ENCODE peak calls at places on chromosomes 3 and 15, in ten cellular contexts. One of them, this sample, is unnamed.
A peak's percentile ranks its signal among the peaks of the same experiment; 100 is the strongest.

GRCh38 chr15:82737975-82738374 is 28.3 kb upstream of the AP3B2 start:
- DNase-seq in tibial artery: no peak
- DNase-seq in lower lobe of right lung: no peak
- DNase-seq in T-helper 1 cell: no peak
- DNase-seq in HEK293T: no peak
- DNase-seq in iPS DF 19.7: no peak
- DNase-seq in fibroblast of the aortic adventitia: no peak
- DNase-seq in chondrocyte: no peak
- DNase-seq in upper lobe of right lung: no peak
- DNase-seq in GM03348: no peak
- DNase-seq in this sample: no peak

GRCh38 chr15:47908950-47909670 is 191.8 kb downstream of the SEMA6D start:
- DNase-seq in tibial artery: no peak
- DNase-seq in lower lobe of right lung: no peak
- DNase-seq in T-helper 1 cell: no peak
- DNase-seq in HEK293T: no peak
- DNase-seq in iPS DF 19.7: no peak
- DNase-seq in fibroblast of the aortic adventitia: no peak
- DNase-seq in chondrocyte: no peak
- DNase-seq in upper lobe of right lung: no peak
- DNase-seq in GM03348: no peak
- DNase-seq in this sample: no peak

GRCh38 chr15:101439285-101439919 is 50.1 kb downstream of the PCSK6 start:
- DNase-seq in tibial artery: no peak
- DNase-seq in lower lobe of right lung: no peak
- DNase-seq in T-helper 1 cell: no peak
- DNase-seq in HEK293T: no peak
- DNase-seq in iPS DF 19.7: no peak
- DNase-seq in fibroblast of the aortic adventitia: peak; percentile 78
- DNase-seq in chondrocyte: no peak
- DNase-seq in upper lobe of right lung: no peak
- DNase-seq in GM03348: peak; percentile 60
- DNase-seq in this sample: no peak

GRCh38 chr3:98699132-98699531 is 64.0 kb upstream of the ST3GAL6 start:
- DNase-seq in tibial artery: no peak
- DNase-seq in lower lobe of right lung: no peak
- DNase-seq in T-helper 1 cell: no peak
- DNase-seq in HEK293T: no peak
- DNase-seq in iPS DF 19.7: no peak
- DNase-seq in fibroblast of the aortic adventitia: no peak
- DNase-seq in chondrocyte: no peak
- DNase-seq in upper lobe of right lung: no peak
- DNase-seq in GM03348: no peak
- DNase-seq in this sample: no peak

GRCh38 chr15:98866503-98866902 is 141.1 kb downstream of the PGPEP1L start:
- DNase-seq in tibial artery: no peak
- DNase-seq in lower lobe of right lung: no peak
- DNase-seq in T-helper 1 cell: no peak
- DNase-seq in HEK293T: no peak
- DNase-seq in iPS DF 19.7: no peak
- DNase-seq in fibroblast of the aortic adventitia: peak; percentile 79
- DNase-seq in chondrocyte: no peak
- DNase-seq in upper lobe of right lung: no peak
- DNase-seq in GM03348: no peak
- DNase-seq in this sample: no peak

GRCh38 chr3:30518201-30518864 is 88.1 kb upstream of the TGFBR2 start:
- DNase-seq in tibial artery: peak; percentile 81
- DNase-seq in lower lobe of right lung: no peak
- DNase-seq in T-helper 1 cell: no peak
- DNase-seq in HEK293T: no peak
- DNase-seq in iPS DF 19.7: no peak
- DNase-seq in fibroblast of the aortic adventitia: peak; percentile 99
- DNase-seq in chondrocyte: no peak
- DNase-seq in upper lobe of right lung: no peak
- DNase-seq in GM03348: peak; percentile 46
- DNase-seq in this sample: peak; percentile 92

GRCh38 chr3:183701744-183702143 is 4.1 kb downstream of the YEATS2 start:
- DNase-seq in tibial artery: no peak
- DNase-seq in lower lobe of right lung: no peak
- DNase-seq in T-helper 1 cell: no peak
- DNase-seq in HEK293T: no peak
- DNase-seq in iPS DF 19.7: no peak
- DNase-seq in fibroblast of the aortic adventitia: no peak
- DNase-seq in chondrocyte: no peak
- DNase-seq in upper lobe of right lung: no peak
- DNase-seq in GM03348: no peak
- DNase-seq in this sample: no peak

GRCh38 chr15:63982381-63982854 is 63.9 kb downstream of the DAPK2 start:
- DNase-seq in tibial artery: no peak
- DNase-seq in lower lobe of right lung: no peak
- DNase-seq in T-helper 1 cell: no peak
- DNase-seq in HEK293T: no peak
- DNase-seq in iPS DF 19.7: no peak
- DNase-seq in fibroblast of the aortic adventitia: no peak
- DNase-seq in chondrocyte: peak; percentile 21
- DNase-seq in upper lobe of right lung: no peak
- DNase-seq in GM03348: no peak
- DNase-seq in this sample: no peak

GRCh38 chr3:62604746-62605351 is 231.5 kb upstream of the FEZF2 start:
- DNase-seq in tibial artery: no peak
- DNase-seq in lower lobe of right lung: no peak
- DNase-seq in T-helper 1 cell: no peak
- DNase-seq in HEK293T: no peak
- DNase-seq in iPS DF 19.7: no peak
- DNase-seq in fibroblast of the aortic adventitia: no peak
- DNase-seq in chondrocyte: no peak
- DNase-seq in upper lobe of right lung: no peak
- DNase-seq in GM03348: no peak
- DNase-seq in this sample: no peak

GRCh38 chr3:125219261-125219701 is 6.7 kb upstream of the SLC12A8 start:
- DNase-seq in tibial artery: no peak
- DNase-seq in lower lobe of right lung: no peak
- DNase-seq in T-helper 1 cell: no peak
- DNase-seq in HEK293T: no peak
- DNase-seq in iPS DF 19.7: no peak
- DNase-seq in fibroblast of the aortic adventitia: no peak
- DNase-seq in chondrocyte: no peak
- DNase-seq in upper lobe of right lung: no peak
- DNase-seq in GM03348: no peak
- DNase-seq in this sample: no peak

GRCh38 chr3:168736202-168736601 is 640.5 kb upstream of the GOLIM4 start:
- DNase-seq in tibial artery: no peak
- DNase-seq in lower lobe of right lung: no peak
- DNase-seq in T-helper 1 cell: no peak
- DNase-seq in HEK293T: no peak
- DNase-seq in iPS DF 19.7: no peak
- DNase-seq in fibroblast of the aortic adventitia: no peak
- DNase-seq in chondrocyte: no peak
- DNase-seq in upper lobe of right lung: no peak
- DNase-seq in GM03348: no peak
- DNase-seq in this sample: no peak

GRCh38 chr15:57445872-57446271 is 69.6 kb downstream of the CGNL1 start:
- DNase-seq in tibial artery: no peak
- DNase-seq in lower lobe of right lung: no peak
- DNase-seq in T-helper 1 cell: no peak
- DNase-seq in HEK293T: no peak
- DNase-seq in iPS DF 19.7: no peak
- DNase-seq in fibroblast of the aortic adventitia: peak; percentile 51
- DNase-seq in chondrocyte: no peak
- DNase-seq in upper lobe of right lung: no peak
- DNase-seq in GM03348: no peak
- DNase-seq in this sample: no peak

GRCh38 chr3:191373327-191373726 is 43.0 kb upstream of the UTS2B start:
- DNase-seq in tibial artery: no peak
- DNase-seq in lower lobe of right lung: no peak
- DNase-seq in T-helper 1 cell: no peak
- DNase-seq in HEK293T: no peak
- DNase-seq in iPS DF 19.7: no peak
- DNase-seq in fibroblast of the aortic adventitia: peak; percentile 51
- DNase-seq in chondrocyte: no peak
- DNase-seq in upper lobe of right lung: no peak
- DNase-seq in GM03348: no peak
- DNase-seq in this sample: no peak

GRCh38 chr3:127690823-127691452 is 18.2 kb downstream of the ABTB1 start:
- DNase-seq in tibial artery: no peak
- DNase-seq in lower lobe of right lung: peak; percentile 62
- DNase-seq in T-helper 1 cell: no peak
- DNase-seq in HEK293T: peak; percentile 56
- DNase-seq in iPS DF 19.7: no peak
- DNase-seq in fibroblast of the aortic adventitia: peak; percentile 75
- DNase-seq in chondrocyte: peak; percentile 88
- DNase-seq in upper lobe of right lung: peak; percentile 69
- DNase-seq in GM03348: peak; percentile 77
- DNase-seq in this sample: no peak

GRCh38 chr15:74370471-74370870 is 3.0 kb upstream of the CYP11A1 start:
- DNase-seq in tibial artery: no peak
- DNase-seq in lower lobe of right lung: no peak
- DNase-seq in T-helper 1 cell: no peak
- DNase-seq in HEK293T: no peak
- DNase-seq in iPS DF 19.7: no peak
- DNase-seq in fibroblast of the aortic adventitia: no peak
- DNase-seq in chondrocyte: no peak
- DNase-seq in upper lobe of right lung: no peak
- DNase-seq in GM03348: no peak
- DNase-seq in this sample: no peak

GRCh38 chr3:5499404-5499803 is 311.9 kb downstream of the EDEM1 start:
- DNase-seq in tibial artery: no peak
- DNase-seq in lower lobe of right lung: no peak
- DNase-seq in T-helper 1 cell: no peak
- DNase-seq in HEK293T: no peak
- DNase-seq in iPS DF 19.7: no peak
- DNase-seq in fibroblast of the aortic adventitia: no peak
- DNase-seq in chondrocyte: no peak
- DNase-seq in upper lobe of right lung: no peak
- DNase-seq in GM03348: no peak
- DNase-seq in this sample: no peak

GRCh38 chr15:79218588-79219200 is 63.8 kb upstream of the ANKRD34C start:
- DNase-seq in tibial artery: no peak
- DNase-seq in lower lobe of right lung: no peak
- DNase-seq in T-helper 1 cell: no peak
- DNase-seq in HEK293T: peak; percentile 48
- DNase-seq in iPS DF 19.7: no peak
- DNase-seq in fibroblast of the aortic adventitia: peak; percentile 9
- DNase-seq in chondrocyte: no peak
- DNase-seq in upper lobe of right lung: no peak
- DNase-seq in GM03348: peak; percentile 29
- DNase-seq in this sample: no peak

GRCh38 chr3:186757686-186758220 is 25.6 kb upstream of the EIF4A2 start:
- DNase-seq in tibial artery: no peak
- DNase-seq in lower lobe of right lung: no peak
- DNase-seq in T-helper 1 cell: no peak
- DNase-seq in HEK293T: no peak
- DNase-seq in iPS DF 19.7: no peak
- DNase-seq in fibroblast of the aortic adventitia: no peak
- DNase-seq in chondrocyte: no peak
- DNase-seq in upper lobe of right lung: no peak
- DNase-seq in GM03348: no peak
- DNase-seq in this sample: no peak